ENCODE peak calls at places on chromosomes 1 and 21, in six cellular contexts. I is CD8-positive, alpha-beta T cell; X is lower lobe of right lung; S is brain microvascular endothelial cell; P is tibial artery; B is GM23248. E is an unnamed sample. For H3K36me3, the result is how much of the 10 kb centered on the place peaks cover.

GRCh38 chr1:61635529-61635928 is 89.4 kb downstream of the TM2D1 start:
- DNase-seq in P (no peak), X (no peak), I (no peak), S (no peak), B (no peak), E (no peak)

GRCh38 chr21:26140185-26140584 is 30.4 kb downstream of the APP start:
- DNase-seq in I (no peak), X (no peak), S (peak), B (peak), P (peak), E (no peak)

GRCh38 chr1:7912743-7913557 is 27.7 kb downstream of the TNFRSF9 start:
- DNase-seq in S (no peak), X (no peak), B (no peak), I (no peak), P (no peak), E (no peak)

GRCh38 chr1:15508700-15509487 is 15.1 kb downstream of the CASP9 start:
- DNase-seq in X (no peak), P (peak), S (no peak), B (no peak), I (no peak), E (no peak)

GRCh38 chr1:182877331-182877730 is 38.2 kb downstream of the DHX9 start:
- DNase-seq in X (no peak), I (no peak), B (no peak), P (no peak), S (no peak), E (no peak)

GRCh38 chr1:150987928-150988327 is 5.8 kb downstream of the ANXA9 start:
- DNase-seq in B (no peak), S (no peak), X (no peak), I (no peak), P (no peak), E (no peak)

GRCh38 chr1:5758000-5758858 is 234.0 kb downstream of the NPHP4 start:
- DNase-seq in P (no peak), S (no peak), X (no peak), B (no peak), I (no peak), E (no peak)

GRCh38 chr1:185939142-185939541 is 205.0 kb downstream of the HMCN1 start:
- DNase-seq in S (no peak), B (no peak), X (no peak), I (no peak), P (no peak), E (no peak)

GRCh38 chr1:209048961-209049669 is 534.4 kb upstream of the CAMK1G start:
- DNase-seq in P (no peak), I (no peak), B (peak), X (no peak), S (peak), E (no peak)

GRCh38 chr1:202160377-202160940 is at the start of gene PTPN7:
- DNase-seq in I (peak), B (no peak), P (no peak), S (no peak), X (peak), E (peak)

GRCh38 chr1:9006956-9007615 is 19.1 kb downstream of the SLC2A7 start:
- DNase-seq in I (no peak), S (no peak), X (no peak), B (no peak), P (no peak), E (no peak)

GRCh38 chr1:186304982-186305949 is 69.8 kb downstream of the TPR start:
- DNase-seq in P (no peak), B (peak), S (peak), I (no peak), X (no peak), E (no peak)

GRCh38 chr1:13543927-13544556 is 30.2 kb upstream of the LRRC38 start:
- DNase-seq in S (no peak), I (no peak), B (peak), X (peak), P (no peak), E (peak)

DNA sequence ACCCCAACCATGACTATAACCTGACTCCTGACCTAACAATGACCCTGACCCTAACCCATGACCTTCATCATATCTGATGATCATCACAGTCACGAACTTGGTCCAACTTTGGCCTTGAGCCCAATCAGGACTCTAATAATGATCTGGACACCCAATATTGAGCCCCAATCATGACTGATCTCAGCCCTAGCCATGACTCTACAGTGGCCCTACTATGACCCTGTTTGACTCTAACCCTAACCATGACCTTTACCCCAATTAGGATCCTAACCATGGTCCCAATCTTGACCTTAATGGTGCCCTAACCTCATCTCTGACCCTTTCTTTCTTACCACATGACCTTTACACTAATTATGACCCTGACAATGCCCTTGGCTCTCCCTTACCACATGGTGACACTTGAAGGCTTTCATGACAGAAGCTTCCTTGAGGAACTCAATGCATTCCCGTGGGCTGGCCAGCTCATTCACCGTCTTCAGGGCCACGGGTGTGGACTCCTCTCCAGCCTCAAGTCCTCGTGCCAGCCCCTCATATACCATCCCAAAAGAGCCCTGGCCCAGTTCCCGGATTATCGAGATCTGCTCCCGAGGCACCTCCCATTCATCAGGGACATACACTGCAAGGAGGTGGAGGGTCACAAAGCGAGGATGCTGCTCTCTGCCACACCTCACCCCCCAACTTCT is 16.2 kb downstream of the INSRR start:
- DNase-seq in S (no peak), B (no peak), P (no peak), X (no peak), I (no peak), E (no peak)
- H3K27ac ChIP-seq in S (no peak), B (no peak), P (no peak), X (no peak), I (no peak), E (no peak)

GRCh38 chr1:207361910-207362309 is 40.4 kb downstream of the CD55 start:
- DNase-seq in X (no peak), B (no peak), S (no peak), I (no peak), P (no peak), E (no peak)
- H3K36me3 ChIP-seq in X (under half), B (under half), S (under half), I (under half), P (under half), E (under half)

GRCh38 chr1:12230549-12231275 is 882 bp downstream of the VPS13D start:
- DNase-seq in P (peak), B (peak), I (no peak), X (peak), S (no peak), E (peak)
- H3K27ac ChIP-seq in P (peak), B (peak), I (peak), X (peak), S (peak), E (peak)

DNA sequence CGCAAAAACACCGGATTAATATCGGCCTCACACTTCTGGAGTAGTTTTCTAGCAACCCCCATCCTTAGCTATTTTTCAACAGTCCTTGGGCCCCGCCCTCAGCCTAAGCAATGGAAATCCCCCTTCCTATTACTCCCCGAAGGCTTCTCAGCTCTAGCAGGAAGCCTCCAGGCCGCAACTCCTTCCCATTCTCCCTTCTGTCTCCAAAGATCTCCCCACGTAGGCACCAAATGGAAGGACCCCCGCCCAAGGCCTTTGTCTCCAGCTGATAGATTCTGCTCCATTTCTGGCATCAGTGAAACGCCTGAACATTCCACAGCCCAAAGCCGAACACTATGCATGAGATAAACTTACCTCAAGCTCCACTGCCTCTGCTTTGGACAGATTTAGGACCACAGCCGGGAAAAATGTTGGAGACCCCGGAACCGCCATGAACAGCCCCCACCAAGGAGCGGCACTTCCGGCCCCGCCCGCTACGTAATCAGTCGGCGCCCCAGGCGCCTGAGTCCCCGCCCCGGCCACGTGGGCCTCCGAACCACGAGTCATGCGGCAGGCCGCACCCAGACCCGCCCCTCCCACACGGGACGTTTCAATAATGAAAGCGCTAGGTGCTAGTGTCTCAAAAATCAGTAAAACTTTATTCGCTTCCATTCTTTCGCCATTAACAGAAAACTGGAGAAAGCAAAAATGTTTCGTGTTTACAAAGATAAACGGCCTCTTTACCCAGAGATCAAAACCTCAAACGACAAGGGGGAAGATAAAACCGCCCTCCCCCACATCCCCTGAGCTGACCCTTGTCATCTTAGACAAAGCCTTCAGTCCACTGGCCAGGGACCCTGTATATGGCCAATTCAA is at the start of gene NRAS:
- DNase-seq in I (peak), X (peak), B (peak), S (peak), P (peak), E (peak)
- H3K36me3 ChIP-seq in I (under half), X (half or more), B (half or more), S (half or more), P (half or more), E (half or more)

GRCh38 chr1:206812456-206812855 is 40.2 kb upstream of the IL10 start:
- DNase-seq in S (no peak), B (no peak), I (no peak), P (no peak), X (no peak), E (no peak)

GRCh38 chr1:206821493-206821892 is 43.9 kb upstream of the IL20 start:
- DNase-seq in P (no peak), S (no peak), B (no peak), I (no peak), X (no peak), E (no peak)

GRCh38 chr1:206814716-206815341 is 42.5 kb upstream of the IL10 start:
- DNase-seq in I (no peak), X (no peak), P (no peak), B (peak), S (peak), E (no peak)

DNA sequence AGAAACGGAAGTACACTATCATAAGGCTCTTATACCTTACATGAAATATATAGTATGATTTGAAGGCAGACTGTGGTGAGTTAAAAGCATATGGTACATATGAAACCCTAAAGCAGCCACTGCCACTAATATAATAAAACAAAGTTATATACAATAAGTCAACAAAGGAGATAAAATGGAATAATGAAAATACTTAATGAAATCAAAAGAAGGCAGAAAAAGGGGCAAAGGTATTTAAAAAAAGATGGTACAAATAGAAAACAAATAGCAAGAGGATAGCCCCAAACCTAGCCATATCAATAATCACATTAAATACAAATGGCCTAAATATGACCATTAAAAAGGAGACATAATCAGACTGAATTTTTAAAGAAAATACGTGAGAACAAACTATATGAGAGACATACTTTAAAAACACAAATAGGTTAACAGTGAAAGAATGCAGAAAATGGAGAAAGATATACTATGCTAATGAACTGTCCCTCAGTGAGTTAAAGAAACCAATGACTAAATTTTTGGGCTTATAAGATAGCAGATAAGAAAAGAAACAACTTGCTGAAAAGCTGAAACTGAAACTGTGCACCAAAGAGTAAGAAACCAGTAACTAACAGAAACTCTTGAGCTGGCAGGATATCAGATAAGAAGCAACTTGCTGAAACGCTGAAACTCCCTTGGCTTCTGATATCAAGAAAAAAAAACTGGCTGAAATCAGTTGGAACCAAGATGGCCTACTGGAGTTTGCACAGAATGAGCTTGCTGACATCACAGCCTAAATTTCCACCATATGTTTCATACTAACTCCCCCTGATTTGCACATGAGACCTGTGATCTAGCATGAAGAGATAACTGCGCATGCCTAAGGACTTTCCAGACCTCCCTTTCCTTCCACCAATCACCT is 44.3 kb upstream of the IL10 start:
- DNase-seq in S (no peak), B (peak), P (no peak), X (no peak), I (no peak), E (no peak)
- H3K27ac ChIP-seq in S (no peak), B (no peak), P (no peak), X (no peak), I (peak), E (no peak)

DNA sequence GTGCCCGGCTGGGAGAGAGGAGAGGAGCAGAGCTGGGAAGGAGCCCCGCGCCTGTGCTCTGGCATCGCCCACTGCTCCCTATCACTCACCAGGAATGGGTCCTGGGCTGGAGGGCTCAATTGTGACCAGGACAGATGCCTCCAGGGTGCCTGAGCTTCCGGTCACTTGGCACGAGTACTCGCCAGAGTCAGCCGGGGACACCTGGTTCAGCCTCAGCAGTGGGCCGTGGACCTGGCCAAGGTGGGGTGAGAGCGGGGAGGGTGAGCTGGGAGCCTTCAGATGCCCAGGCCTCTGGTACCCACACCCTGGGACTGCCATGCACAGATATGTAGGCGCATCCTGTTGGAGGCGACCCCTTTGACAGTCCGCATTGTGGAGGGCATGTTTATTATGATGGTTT is 31.1 kb downstream of the LDLRAD2 start:
- DNase-seq in S (no peak), X (no peak), B (no peak), I (no peak), P (no peak), E (peak)
- H3K36me3 ChIP-seq in S (half or more), X (half or more), B (half or more), I (under half), P (half or more), E (half or more)

GRCh38 chr1:12013317-12013588 is 6.0 kb upstream of the MIIP start:
- DNase-seq in S (no peak), X (no peak), P (no peak), B (no peak), I (no peak), E (no peak)
- H3K27ac ChIP-seq in S (no peak), X (no peak), P (no peak), B (peak), I (no peak), E (no peak)